ENCODE peak calls at places on chromosomes 2 and 18, in seven cellular contexts. V, J, M, Q, U, R and A are unnamed samples.

GRCh38 chr18:53534695-53535094 is 689.8 kb downstream of the MBD2 start:
- DNase-seq in V (no peak), J (no peak), M (no peak), Q (no peak), U (peak; percentile 59), R (no peak), A (peak; percentile 78)

GRCh38 chr2:57941826-57942225 is 104.8 kb upstream of the VRK2 start:
- DNase-seq in V (no peak), J (no peak), M (no peak), Q (no peak), U (no peak), R (no peak), A (no peak)

GRCh38 chr18:46393230-46393629 is 263.8 kb downstream of the LOXHD1 start:
- DNase-seq in V (peak; percentile 33), J (peak; percentile 47), M (no peak), Q (no peak), U (no peak), R (no peak), A (no peak)

GRCh38 chr18:9091066-9091476 is 11.4 kb upstream of the NDUFV2 start:
- DNase-seq in V (no peak), J (no peak), M (no peak), Q (no peak), U (no peak), R (no peak), A (no peak)

GRCh38 chr2:60359569-60359968 is 193.9 kb downstream of the BCL11A start:
- DNase-seq in V (no peak), J (no peak), M (no peak), Q (no peak), U (no peak), R (no peak), A (no peak)

GRCh38 chr2:168348076-168348475 is 100.7 kb upstream of the STK39 start:
- DNase-seq in V (peak; percentile 6), J (peak; percentile 40), M (no peak), Q (no peak), U (no peak), R (no peak), A (no peak)

GRCh38 chr2:18428516-18428915 is 131.9 kb downstream of the RDH14 start:
- DNase-seq in V (no peak), J (no peak), M (no peak), Q (no peak), U (no peak), R (no peak), A (no peak)

GRCh38 chr2:171862501-171862900 is 31.5 kb downstream of the SLC25A12 start:
- DNase-seq in V (no peak), J (no peak), M (no peak), Q (no peak), U (no peak), R (no peak), A (no peak)

GRCh38 chr2:237662671-237663093 is 35.3 kb downstream of the LRRFIP1 start:
- DNase-seq in V (peak; percentile 53), J (peak; percentile 63), M (no peak), Q (peak; percentile 96), U (peak; percentile 91), R (peak; percentile 82), A (peak; percentile 92)

GRCh38 chr2:74922592-74923227 is 35.7 kb upstream of the POLE4 start:
- DNase-seq in V (no peak), J (no peak), M (no peak), Q (no peak), U (no peak), R (no peak), A (no peak)

GRCh38 chr2:121342751-121343150 is 57.7 kb upstream of the TFCP2L1 start:
- DNase-seq in V (no peak), J (no peak), M (no peak), Q (no peak), U (no peak), R (no peak), A (no peak)

GRCh38 chr18:70181015-70181414 is 24.5 kb downstream of the RTTN start:
- DNase-seq in V (no peak), J (no peak), M (no peak), Q (no peak), U (no peak), R (no peak), A (no peak)

GRCh38 chr2:37638973-37639372 is 32.5 kb downstream of the CDC42EP3 start:
- DNase-seq in V (no peak), J (no peak), M (no peak), Q (no peak), U (no peak), R (no peak), A (no peak)

GRCh38 chr2:26245231-26245732 is 543 bp downstream of the HADHB start:
- DNase-seq in V (peak; percentile 30), J (peak; percentile 62), M (no peak), Q (peak; percentile 76), U (peak; percentile 79), R (no peak), A (peak; percentile 33)

GRCh38 chr2:217356795-217357194 is 496.9 kb upstream of the TNP1 start:
- DNase-seq in V (no peak), J (no peak), M (no peak), Q (no peak), U (no peak), R (no peak), A (peak; percentile 70)

GRCh38 chr18:63238711-63239110 is 80.9 kb downstream of the BCL2 start:
- DNase-seq in V (peak; percentile 17), J (no peak), M (no peak), Q (no peak), U (no peak), R (no peak), A (peak; percentile 43)

DNA sequence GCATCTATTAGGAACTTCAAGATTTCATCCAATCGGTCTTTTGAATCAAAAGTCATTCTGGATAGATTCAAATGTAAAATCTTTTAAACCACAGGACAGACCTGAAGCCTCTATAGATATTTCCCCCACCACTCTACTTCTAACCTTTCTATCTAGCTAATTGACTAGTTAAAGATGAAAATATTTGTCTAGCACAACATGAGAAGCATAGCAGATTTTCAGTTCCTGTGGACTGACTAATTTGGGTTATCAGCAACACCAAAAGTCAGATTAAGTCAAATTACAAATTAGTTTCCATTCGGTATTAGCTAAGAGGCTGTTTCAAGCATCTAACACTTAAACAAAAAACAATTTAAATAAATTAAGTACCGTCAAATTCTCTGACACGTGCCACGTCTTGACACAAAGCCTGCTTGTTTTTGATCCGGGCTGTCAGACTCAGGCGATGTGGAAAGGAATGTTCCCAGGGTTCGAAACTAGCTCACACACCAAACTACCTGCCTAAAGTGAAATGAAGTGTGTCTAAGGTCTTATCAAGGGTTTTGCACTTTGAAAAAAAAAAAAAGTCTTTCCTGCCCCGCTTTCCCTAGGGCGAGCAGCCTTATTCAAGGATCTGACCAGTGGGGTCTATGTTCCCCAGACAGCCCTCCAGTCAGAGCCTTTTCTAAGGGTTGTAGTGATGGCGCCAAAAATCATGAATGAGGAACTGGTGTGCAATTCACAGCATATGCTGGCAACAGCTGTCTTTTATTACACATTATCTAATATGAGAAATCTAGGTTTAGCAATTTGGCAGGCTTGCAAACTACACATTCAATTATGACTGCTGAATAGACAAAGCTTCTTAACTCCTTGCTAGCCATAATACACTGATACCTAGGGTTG is 4.7 kb downstream of the CYTIP start:
- DNase-seq in V (no peak), J (peak; percentile 42), M (no peak), Q (no peak), U (no peak), R (no peak), A (no peak)
- H3K4me3 ChIP-seq in V (no peak overlapping the region), J (no peak overlapping the region), M (no peak overlapping the region), Q (peak overlapping the region; percentile 54), U (peak overlapping the region; percentile 47), R (no peak overlapping the region), A (no peak overlapping the region)

GRCh38 chr2:72933646-72934151 is 16.4 kb downstream of the EMX1 start:
- DNase-seq in V (no peak), J (no peak), M (no peak), Q (peak; percentile 48), U (peak; percentile 64), R (no peak), A (peak; percentile 44)
- H3K4me1 ChIP-seq in V (no peaks in the 10 kb centered on the region), J (peaks cover 8% of the 10 kb centered on the region), M (no peaks in the 10 kb centered on the region), Q (no peaks in the 10 kb centered on the region), U (peaks cover 8% of the 10 kb centered on the region), R (no peaks in the 10 kb centered on the region), A (no peaks in the 10 kb centered on the region)

GRCh38 chr2:43906448-43907122 is 67.8 kb downstream of the ABCG8 start:
- DNase-seq in V (no peak), J (no peak), M (no peak), Q (no peak), U (no peak), R (no peak), A (no peak)
- H3K27ac ChIP-seq in V (no peak overlapping the region), J (no peak overlapping the region), M (no peak overlapping the region), Q (no peak overlapping the region), U (no peak overlapping the region), R (no peak overlapping the region), A (no peak overlapping the region)

GRCh38 chr2:66431840-66432511 is 2.9 kb upstream of the MEIS1 start:
- DNase-seq in V (no peak), J (no peak), M (no peak), Q (no peak), U (no peak), R (no peak), A (no peak)
- H3K4me3 ChIP-seq in V (peak overlapping the region; percentile 34), J (no peak overlapping the region), M (no peak overlapping the region), Q (no peak overlapping the region), U (no peak overlapping the region), R (no peak overlapping the region), A (peak overlapping the region; percentile 86)

DNA sequence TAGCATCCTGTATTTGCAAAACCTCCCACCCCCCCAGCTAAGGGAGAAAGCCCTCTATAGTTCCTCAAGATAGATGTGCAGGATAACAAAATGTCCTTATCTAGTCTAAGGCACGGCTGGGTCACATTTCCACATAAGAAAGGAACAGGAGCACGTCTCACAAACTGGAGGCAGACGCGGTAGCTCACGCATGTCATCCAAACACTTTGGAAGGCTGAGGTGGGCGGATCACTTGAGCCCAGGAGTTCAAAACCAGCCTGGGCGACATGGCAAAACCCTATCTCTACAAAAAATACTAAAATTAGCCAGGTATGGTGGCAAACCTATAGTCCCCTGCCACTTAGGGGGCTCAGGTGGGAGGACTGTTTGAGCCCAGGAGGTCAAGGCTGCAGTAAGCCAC is 9.3 kb downstream of the SF3B1 start:
- DNase-seq in V (no peak), J (no peak), M (no peak), Q (no peak), U (no peak), R (no peak), A (no peak)
- H3K4me1 ChIP-seq in V (no peaks in the 10 kb centered on the region), J (no peaks in the 10 kb centered on the region), M (peaks cover 29% of the 10 kb centered on the region), Q (peaks cover 52% of the 10 kb centered on the region), U (peaks cover 61% of the 10 kb centered on the region), R (peaks cover 6% of the 10 kb centered on the region), A (peaks cover 8% of the 10 kb centered on the region)

GRCh38 chr2:189782221-189782671 is 1.9 kb downstream of the ORMDL1 start:
- DNase-seq in V (no peak), J (no peak), M (no peak), Q (no peak), U (no peak), R (no peak), A (no peak)
- H3K27ac ChIP-seq in V (no peak overlapping the region), J (no peak overlapping the region), M (no peak overlapping the region), Q (peak overlapping the region; percentile 98), U (no peak overlapping the region), R (peak overlapping the region; percentile 95), A (no peak overlapping the region)